ENCODE peak calls at places on chromosome 16, in five cellular contexts. A, L, B, Q and V are unnamed samples. For H3K27me3, the result is how much of the 10 kb centered on the place peaks cover.

GRCh38 chr16:88390265-88390664 is 7.5 kb downstream of the ZNF469 start:
- DNase-seq in A (no peak), Q (no peak), B (no peak), L (no peak), V (no peak)

GRCh38 chr16:89971495-89972243 is 23.1 kb downstream of the DEF8 start:
- DNase-seq in A (no peak), L (peak), B (no peak), Q (no peak), V (no peak)

GRCh38 chr16:50671644-50672260 is 9.4 kb downstream of the SNX20 start:
- DNase-seq in A (no peak), Q (no peak), B (peak), L (no peak), V (peak)

GRCh38 chr16:61413026-61413425 is 623.2 kb downstream of the CDH8 start:
- DNase-seq in Q (no peak), A (no peak), B (no peak), L (no peak), V (no peak)

GRCh38 chr16:78669994-78670393 is 570.5 kb downstream of the WWOX start:
- DNase-seq in B (no peak), Q (peak), A (no peak), L (no peak), V (peak)

GRCh38 chr16:11706180-11706742 is 36.4 kb downstream of the TXNDC11 start:
- DNase-seq in A (no peak), L (no peak), B (peak), Q (peak), V (no peak)

GRCh38 chr16:17544785-17545184 is 74.0 kb upstream of the XYLT1 start:
- DNase-seq in Q (peak), B (no peak), L (no peak), A (no peak), V (no peak)

GRCh38 chr16:55567382-55567781 is 898 bp downstream of the CAPNS2 start:
- DNase-seq in A (no peak), B (peak), L (no peak), Q (no peak), V (peak)

GRCh38 chr16:77636615-77637014 is 85.7 kb upstream of the NUDT7 start:
- DNase-seq in B (no peak), L (no peak), Q (no peak), A (no peak), V (no peak)

GRCh38 chr16:30491744-30492308 is 19.3 kb downstream of the ITGAL start:
- DNase-seq in Q (peak), A (no peak), L (no peak), B (peak), V (peak)

GRCh38 chr16:51638338-51639135 is 487.5 kb upstream of the SALL1 start:
- DNase-seq in B (peak), A (no peak), Q (no peak), L (no peak), V (no peak)

GRCh38 chr16:9003322-9003721 is 39.6 kb upstream of the USP7 start:
- DNase-seq in A (no peak), Q (no peak), B (no peak), L (no peak), V (no peak)

GRCh38 chr16:7835032-7835431 is 502.4 kb downstream of the RBFOX1 start:
- DNase-seq in L (no peak), A (no peak), Q (no peak), B (no peak), V (no peak)

GRCh38 chr16:88888778-88889387 is 22.4 kb upstream of the PABPN1L start:
- DNase-seq in L (no peak), B (no peak), Q (no peak), A (no peak), V (no peak)

GRCh38 chr16:30088237-30088831 is 3.4 kb downstream of the TBX6 start:
- DNase-seq in L (no peak), A (no peak), B (no peak), Q (no peak), V (no peak)

GRCh38 chr16:11224894-11225676 is 30.9 kb downstream of the SOCS1 start:
- DNase-seq in L (peak), A (peak), Q (no peak), B (peak), V (no peak)

GRCh38 chr16:17357302-17358062 is 113.3 kb downstream of the XYLT1 start:
- DNase-seq in A (no peak), L (no peak), Q (no peak), B (no peak), V (no peak)

GRCh38 chr16:8469102-8469778 is 121.1 kb downstream of the TMEM114 start:
- DNase-seq in Q (no peak), B (no peak), A (no peak), L (no peak), V (no peak)

GRCh38 chr16:26665166-26665939 is 401.4 kb upstream of the C16orf82 start:
- DNase-seq in B (no peak), L (no peak), A (no peak), Q (no peak), V (no peak)

GRCh38 chr16:83968891-83969672 is 1.0 kb downstream of the NECAB2 start:
- DNase-seq in A (no peak), Q (no peak), B (no peak), L (no peak), V (no peak)

GRCh38 chr16:83967838-83968482 is at the start of gene NECAB2:
- DNase-seq in B (peak), A (no peak), L (no peak), Q (peak), V (no peak)

GRCh38 chr16:83967091-83967490 is 953 bp upstream of the NECAB2 start:
- DNase-seq in L (no peak), Q (no peak), A (no peak), B (no peak), V (no peak)

GRCh38 chr16:83969771-83970429 is 1.9 kb downstream of the NECAB2 start:
- DNase-seq in B (no peak), Q (no peak), L (no peak), A (no peak), V (no peak)

GRCh38 chr16:83968483-83968865 is 430 bp downstream of the NECAB2 start:
- DNase-seq in Q (no peak), L (no peak), A (no peak), B (no peak), V (no peak)
- H3K4me3 ChIP-seq in Q (no peak), L (no peak), A (no peak), B (peak), V (no peak)

DNA sequence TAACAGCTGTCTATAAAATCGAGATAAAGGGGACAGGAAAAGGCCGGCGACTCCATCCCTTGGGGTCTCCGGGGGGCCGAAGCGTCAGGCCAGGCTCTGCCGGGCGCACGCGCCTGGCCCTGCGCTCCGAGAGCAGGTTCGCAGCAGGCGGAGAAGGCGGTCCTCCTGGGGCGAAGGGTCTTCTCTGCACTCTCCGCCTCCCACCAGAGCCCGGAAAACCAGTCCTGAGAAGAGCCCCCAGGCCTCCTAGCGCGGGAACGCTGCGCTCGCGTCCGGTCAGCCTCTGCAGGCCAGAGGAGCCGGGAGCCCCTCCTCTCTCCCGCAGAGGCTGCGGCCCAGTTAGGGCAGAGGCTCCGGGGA is 5.1 kb downstream of the FOXF1 start:
- DNase-seq in A (no peak), Q (no peak), L (no peak), B (peak), V (no peak)
- H3K27me3 ChIP-seq in A (under half), Q (under half), L (half or more), B (under half), V (half or more)

GRCh38 chr16:4290236-4290830 is 17.5 kb upstream of the TFAP4 start:
- DNase-seq in Q (no peak), A (no peak), B (peak), L (peak), V (peak)

GRCh38 chr16:4291699-4292098 is 18.9 kb upstream of the TFAP4 start:
- DNase-seq in A (no peak), Q (no peak), B (no peak), L (no peak), V (no peak)

GRCh38 chr16:4285167-4285566 is 12.3 kb upstream of the TFAP4 start:
- DNase-seq in Q (no peak), L (no peak), A (no peak), B (no peak), V (no peak)

GRCh38 chr16:4283939-4284338 is 11.1 kb upstream of the TFAP4 start:
- DNase-seq in Q (no peak), L (no peak), A (no peak), B (peak), V (no peak)

GRCh38 chr16:4288148-4288921 is 15.5 kb upstream of the TFAP4 start:
- DNase-seq in L (peak), Q (peak), A (no peak), B (peak), V (no peak)
- TF ChIP-seq CTCF in L (peak), Q (peak), A (peak), B (peak), V (peak)

DNA sequence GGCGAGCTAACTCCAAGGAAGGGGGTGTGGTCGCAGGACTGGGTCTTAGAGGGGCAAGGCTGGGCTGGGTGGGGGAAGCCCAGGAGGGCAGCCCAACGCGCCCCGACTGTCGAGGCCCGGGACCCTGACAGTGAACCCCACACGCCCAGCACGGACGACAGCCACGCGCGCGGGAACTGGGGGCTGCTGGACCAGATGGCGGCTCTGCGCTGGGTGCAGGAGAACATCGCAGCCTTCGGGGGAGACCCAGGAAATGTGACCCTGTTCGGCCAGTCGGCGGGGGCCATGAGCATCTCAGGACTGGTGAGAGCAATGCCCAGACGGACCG is 12.7 kb downstream of the CES4A start:
- DNase-seq in Q (peak), B (no peak), A (no peak), L (no peak), V (no peak)
- H3K4me3 ChIP-seq in Q (no peak), B (peak), A (peak), L (peak), V (peak)

GRCh38 chr16:73034374-73034773 is 13.6 kb downstream of the ZFHX3 start:
- DNase-seq in B (no peak), Q (no peak), A (no peak), L (no peak), V (no peak)
- H3K27me3 ChIP-seq in B (under half), Q (under half), A (under half), L (under half), V (under half)

DNA sequence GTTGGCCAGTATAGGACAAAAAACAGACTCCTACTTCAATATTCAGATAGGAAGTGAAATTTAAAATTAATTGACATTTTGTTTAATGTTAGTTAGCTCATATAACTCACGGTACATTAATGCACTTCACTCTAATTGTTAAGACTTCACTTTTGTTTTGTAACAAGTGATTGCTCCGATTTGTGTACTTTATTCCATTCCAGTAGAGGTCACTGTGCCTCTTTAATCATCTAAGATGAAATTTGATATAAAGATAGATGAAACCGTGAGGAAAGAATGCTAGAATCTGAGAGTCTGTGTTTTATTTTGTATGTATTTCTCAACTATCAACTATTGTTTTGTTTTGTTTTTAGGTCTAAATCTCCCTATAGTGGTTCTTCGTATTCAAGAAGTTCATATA is 29.0 kb downstream of the RBBP6 start:
- DNase-seq in A (no peak), L (no peak), B (peak), Q (no peak), V (no peak)
- TF ChIP-seq CTCF in A (no peak), L (peak), B (peak), Q (no peak), V (peak)

DNA sequence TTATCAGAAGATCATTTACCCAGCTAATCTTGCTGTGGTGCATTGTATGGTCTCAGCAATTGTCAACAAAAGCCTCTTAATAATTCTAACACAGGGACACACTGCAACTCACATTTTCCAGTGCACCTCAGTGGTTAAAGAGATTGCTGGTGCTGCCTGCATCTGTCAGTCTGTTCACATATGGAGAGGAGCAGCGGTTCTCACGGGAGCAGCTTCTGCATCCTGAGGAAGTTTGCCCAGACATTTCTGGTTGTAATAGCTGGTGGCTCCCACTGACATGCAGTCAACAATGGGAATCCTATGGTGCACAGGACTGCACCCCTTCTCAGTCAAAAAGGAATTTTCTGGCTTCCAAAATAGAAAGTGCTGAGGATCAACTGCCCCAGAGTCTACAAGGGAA is 7.8 kb downstream of the GGA2 start:
- DNase-seq in Q (no peak), L (no peak), B (no peak), A (no peak), V (no peak)
- H3K4me3 ChIP-seq in Q (no peak), L (no peak), B (no peak), A (no peak), V (no peak)